ENCODE peak calls at places on chromosomes 11 and 22, in six cellular contexts. Q, N, G, B, O and L are unnamed samples.

GRCh38 chr11:117819096-117820040 is 5.2 kb downstream of the FXYD2 start:
- DNase-seq in N (peak; percentile 71), Q (peak; percentile 84), O (peak; percentile 90), G (peak; percentile 66), B (no peak), L (peak; percentile 78)

GRCh38 chr11:36631704-36632287 is 33.8 kb upstream of the RAG2 start:
- DNase-seq in G (no peak), O (no peak), N (no peak), Q (no peak), B (no peak), L (no peak)

GRCh38 chr11:78290293-78291176 is 101.8 kb downstream of the USP35 start:
- DNase-seq in Q (peak; percentile 90), O (no peak), G (no peak), B (peak; percentile 76), N (peak; percentile 19), L (peak; percentile 96)

GRCh38 chr11:77882396-77882795 is 61.5 kb downstream of the AAMDC start:
- DNase-seq in G (no peak), Q (no peak), B (no peak), N (peak; percentile 23), O (no peak), L (no peak)

GRCh38 chr11:41245184-41245583 is 214.3 kb downstream of the LRRC4C start:
- DNase-seq in N (no peak), B (no peak), O (no peak), G (peak; percentile 8), Q (no peak), L (no peak)

GRCh38 chr22:41830174-41830573 is 2.7 kb upstream of the SREBF2 start:
- DNase-seq in O (no peak), B (no peak), G (no peak), N (no peak), Q (no peak), L (no peak)

GRCh38 chr11:64764753-64765152 is 5.0 kb upstream of the PYGM start:
- DNase-seq in G (no peak), Q (no peak), B (no peak), O (no peak), N (no peak), L (no peak)

GRCh38 chr11:46134540-46134939 is 13.3 kb upstream of the PHF21A start:
- DNase-seq in B (no peak), N (no peak), G (no peak), Q (no peak), O (peak; percentile 72), L (no peak)

GRCh38 chr11:131465746-131466145 is 95.3 kb downstream of the NTM start:
- DNase-seq in B (no peak), Q (no peak), N (no peak), G (no peak), O (peak; percentile 91), L (no peak)

GRCh38 chr22:30626413-30626812 is 9.2 kb upstream of the SLC35E4 start:
- DNase-seq in B (no peak), N (no peak), Q (no peak), G (no peak), O (no peak), L (no peak)

GRCh38 chr11:14112721-14113120 is 150.2 kb downstream of the SPON1 start:
- DNase-seq in N (no peak), G (no peak), B (no peak), O (no peak), Q (no peak), L (no peak)

GRCh38 chr11:19912206-19913118 is 199.8 kb downstream of the NAV2 start:
- DNase-seq in B (no peak), G (no peak), O (no peak), N (no peak), Q (peak; percentile 55), L (no peak)

GRCh38 chr11:121437018-121437685 is 15.0 kb upstream of the SORL1 start:
- DNase-seq in B (peak; percentile 17), G (no peak), Q (peak; percentile 51), N (no peak), O (no peak), L (peak; percentile 83)

GRCh38 chr11:62054081-62054480 is 69.7 kb upstream of the INCENP start:
- DNase-seq in N (no peak), B (no peak), O (no peak), Q (no peak), G (no peak), L (no peak)

GRCh38 chr22:50146440-50147228 is 23.9 kb upstream of the PANX2 start:
- DNase-seq in N (peak; percentile 53), Q (peak; percentile 80), O (no peak), G (peak; percentile 59), B (peak; percentile 60), L (peak; percentile 72)
- TF ChIP-seq CTCF in N (peak; percentile 88), Q (peak; percentile 99), O (peak; percentile 28), G (peak; percentile 43), B (peak; percentile 83), L (peak; percentile 79)

GRCh38 chr11:68831124-68831523 is 10.6 kb downstream of the CPT1A start:
- DNase-seq in Q (no peak), B (no peak), N (no peak), O (no peak), G (no peak), L (no peak)
- TF ChIP-seq CTCF in Q (no peak), B (no peak), N (no peak), O (no peak), G (no peak), L (no peak)

DNA sequence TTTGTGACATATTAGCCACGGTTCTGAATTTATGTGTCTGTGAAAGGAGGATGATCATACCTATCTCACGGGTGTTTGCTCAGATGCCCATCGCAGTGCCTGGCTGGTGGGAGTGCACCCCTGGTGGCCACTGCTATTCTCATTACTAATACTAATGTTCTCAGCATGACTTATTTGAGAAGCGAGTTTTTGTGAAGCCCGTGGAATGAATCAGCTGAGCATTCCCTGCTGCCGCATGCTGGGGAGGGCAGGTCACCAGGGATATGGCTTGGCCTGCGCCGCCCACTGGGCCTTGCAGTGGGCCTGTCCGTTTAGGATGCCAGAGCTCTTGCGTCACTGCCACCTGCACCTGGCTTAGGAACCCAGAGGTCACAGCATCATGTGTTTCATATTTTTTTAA is 16.8 kb downstream of the CTTN start:
- DNase-seq in Q (peak; percentile 50), N (peak; percentile 86), G (no peak), O (no peak), B (peak; percentile 91), L (no peak)
- TF ChIP-seq CTCF in Q (peak; percentile 54), N (peak; percentile 61), G (no peak), O (peak; percentile 14), B (peak; percentile 65), L (no peak)

GRCh38 chr11:79400717-79401330 is 40.0 kb downstream of the TENM4 start:
- DNase-seq in G (peak; percentile 39), O (peak; percentile 74), N (peak; percentile 38), B (peak; percentile 31), Q (peak; percentile 54), L (peak; percentile 70)
- TF ChIP-seq CTCF in G (peak; percentile 14), O (peak; percentile 86), N (peak; percentile 75), B (peak; percentile 80), Q (peak; percentile 48), L (peak; percentile 94)

GRCh38 chr11:127844843-127845242 is 742.5 kb downstream of the ETS1 start:
- DNase-seq in O (no peak), N (no peak), B (no peak), Q (no peak), G (no peak), L (no peak)

DNA sequence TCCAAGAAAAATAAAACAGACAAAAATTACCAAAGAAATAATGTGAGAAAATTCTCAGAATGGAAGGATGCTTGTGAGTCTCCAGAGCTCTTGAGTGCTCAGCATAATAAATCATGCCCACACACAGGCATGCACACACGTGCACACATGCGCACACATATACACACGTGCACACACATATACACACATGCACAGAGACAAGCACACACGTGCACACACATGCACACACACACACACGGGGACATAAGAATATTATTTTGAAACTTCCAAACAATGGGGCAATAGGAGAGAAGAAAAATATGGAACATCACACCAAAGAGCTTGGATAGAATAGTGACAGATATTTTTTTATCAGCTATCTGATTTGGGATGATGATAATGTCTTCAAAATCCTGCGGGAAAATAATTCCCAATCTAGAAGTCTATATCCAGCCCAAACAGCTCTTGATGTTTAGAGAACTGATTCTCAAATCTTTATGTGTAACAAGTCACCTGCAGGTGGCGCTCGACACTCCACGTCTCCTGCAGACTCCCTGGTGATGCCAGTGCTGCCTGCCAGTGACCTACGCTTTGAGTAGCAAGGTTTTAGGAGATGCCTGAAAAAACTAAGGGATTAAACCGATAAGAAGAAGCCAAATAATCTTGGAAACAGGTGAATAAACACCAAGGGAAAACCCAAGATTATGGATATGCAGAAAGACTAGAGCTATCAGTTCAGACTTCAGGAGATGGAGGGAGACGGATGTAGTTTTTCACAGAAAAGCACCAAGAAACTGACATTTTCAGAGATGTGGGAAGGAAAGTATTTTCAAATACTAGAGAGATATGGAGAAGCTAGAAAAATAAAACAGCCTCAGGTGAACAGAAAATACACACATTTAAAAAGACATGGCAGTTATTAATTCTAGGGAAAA is 743.6 kb downstream of the ETS1 start:
- DNase-seq in O (peak; percentile 94), B (peak; percentile 57), N (peak; percentile 61), Q (peak; percentile 56), G (peak; percentile 55), L (peak; percentile 80)
- TF ChIP-seq CTCF in O (peak; percentile 87), B (peak; percentile 81), N (peak; percentile 76), Q (peak; percentile 64), G (peak; percentile 35), L (peak; percentile 70)

GRCh38 chr11:59401262-59401552 is 25.0 kb downstream of the OR5A2 start:
- DNase-seq in O (no peak), G (no peak), B (no peak), N (no peak), Q (no peak), L (no peak)
- TF ChIP-seq CTCF in O (no peak), G (no peak), B (no peak), N (no peak), Q (no peak), L (no peak)

GRCh38 chr11:10878408-10879214 is 20.8 kb upstream of the ZBED5 start:
- DNase-seq in G (no peak), B (no peak), Q (peak; percentile 81), O (peak; percentile 91), N (peak; percentile 81), L (peak; percentile 73)
- TF ChIP-seq CTCF in G (peak; percentile 49), B (peak; percentile 85), Q (peak; percentile 70), O (peak; percentile 79), N (peak; percentile 94), L (peak; percentile 57)

GRCh38 chr22:49433044-49433443 is 394.6 kb downstream of the BRD1 start:
- DNase-seq in G (no peak), O (no peak), N (no peak), B (no peak), Q (no peak), L (no peak)

GRCh38 chr22:49436056-49436455 is 391.6 kb downstream of the BRD1 start:
- DNase-seq in O (no peak), Q (no peak), B (no peak), G (no peak), N (no peak), L (no peak)

GRCh38 chr22:49435596-49435995 is 392.1 kb downstream of the BRD1 start:
- DNase-seq in O (no peak), Q (no peak), N (no peak), G (no peak), B (no peak), L (no peak)

GRCh38 chr22:49432211-49432905 is 395.3 kb downstream of the BRD1 start:
- DNase-seq in B (no peak), G (no peak), Q (no peak), N (no peak), O (no peak), L (no peak)

GRCh38 chr22:49433717-49434611 is 393.7 kb downstream of the BRD1 start:
- DNase-seq in N (no peak), G (no peak), Q (no peak), O (no peak), B (no peak), L (no peak)
- TF ChIP-seq CTCF in N (no peak), G (no peak), Q (no peak), O (no peak), B (no peak), L (no peak)